ENCODE peak calls at places on chromosomes 1 and 21, in ten cellular contexts. V, H, S, O, X, B, N, K, M and Y are unnamed samples.

GRCh38 chr1:219446288-219446687 is 166.6 kb downstream of the ZC3H11B start:
- DNase-seq in V (no peak), S (no peak), M (no peak), H (no peak), X (no peak), O (no peak), B (peak), K (no peak), N (no peak), Y (no peak)

GRCh38 chr1:166730299-166730888 is 108.9 kb upstream of the POGK start:
- DNase-seq in M (no peak), O (peak), H (no peak), X (no peak), K (no peak), N (no peak), B (peak), S (no peak), V (no peak), Y (no peak)

GRCh38 chr1:205313681-205314308 is 7.8 kb downstream of the NUAK2 start:
- DNase-seq in S (peak), N (peak), K (peak), V (peak), B (no peak), H (peak), O (no peak), M (peak), X (no peak), Y (peak)

GRCh38 chr1:90970208-90970607 is 51.6 kb downstream of the ZNF644 start:
- DNase-seq in K (no peak), S (no peak), V (no peak), N (no peak), M (no peak), X (no peak), H (no peak), B (no peak), O (no peak), Y (no peak)

GRCh38 chr1:172451002-172451443 is 7.2 kb upstream of the PIGC start:
- DNase-seq in S (no peak), N (no peak), X (no peak), M (no peak), B (peak), O (no peak), K (no peak), H (no peak), V (no peak), Y (no peak)

GRCh38 chr1:66354311-66354922 is 179.5 kb upstream of the SGIP1 start:
- DNase-seq in V (no peak), S (no peak), B (no peak), M (no peak), K (no peak), H (no peak), O (no peak), X (no peak), N (no peak), Y (no peak)

GRCh38 chr1:229699613-229700242 is 73.7 kb downstream of the URB2 start:
- DNase-seq in H (no peak), B (no peak), M (no peak), O (no peak), N (no peak), S (no peak), V (no peak), K (no peak), X (no peak), Y (no peak)

GRCh38 chr1:28246427-28246832 is 10.5 kb downstream of the ATP5IF1 start:
- DNase-seq in B (peak), N (no peak), V (no peak), S (no peak), H (no peak), X (no peak), M (no peak), O (no peak), K (peak), Y (no peak)

GRCh38 chr1:235199441-235199840 is 38.4 kb upstream of the RBM34 start:
- DNase-seq in H (no peak), O (no peak), X (peak), V (no peak), B (no peak), S (no peak), N (peak), M (no peak), K (no peak), Y (no peak)
- TF ChIP-seq CTCF in H (no peak), O (peak), X (peak), V (peak), B (no peak), S (peak), N (peak), M (peak), K (no peak), Y (no peak)

GRCh38 chr21:34517491-34518245 is 5.7 kb upstream of the KCNE1 start:
- DNase-seq in O (no peak), V (no peak), N (no peak), H (no peak), M (no peak), S (no peak), K (no peak), B (peak), X (no peak), Y (no peak)
- TF ChIP-seq CTCF in O (peak), V (peak), N (peak), H (no peak), M (no peak), S (peak), K (no peak), B (peak), X (no peak), Y (no peak)

GRCh38 chr1:2132222-2133038 is 62.1 kb downstream of the FAAP20 start:
- DNase-seq in K (peak), V (no peak), X (peak), O (peak), B (peak), S (no peak), M (peak), H (peak), N (peak), Y (no peak)
- TF ChIP-seq CTCF in K (no peak), V (peak), X (no peak), O (peak), B (peak), S (peak), M (peak), H (peak), N (peak), Y (no peak)

DNA sequence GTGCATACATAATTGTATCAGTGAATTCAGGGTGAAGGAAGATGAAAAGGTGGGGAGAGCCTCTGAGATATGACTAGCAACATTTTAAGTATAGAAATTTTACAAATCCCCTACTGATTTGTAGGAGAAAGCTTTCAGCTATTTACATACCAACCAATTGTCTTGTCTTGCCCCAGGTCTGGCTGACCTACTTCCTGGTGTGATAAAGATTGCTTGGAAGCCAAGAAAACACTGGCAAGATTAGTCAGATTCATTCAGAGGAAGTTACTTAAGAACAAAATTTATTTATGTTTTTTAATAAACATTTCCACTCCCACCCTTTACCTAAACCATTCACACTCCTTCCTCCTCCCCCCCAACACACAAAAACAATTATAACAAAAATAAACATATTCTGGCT is 17.5 kb downstream of the PTGS2 start:
- DNase-seq in K (no peak), H (no peak), X (peak), S (no peak), O (no peak), B (peak), M (no peak), N (no peak), V (no peak), Y (no peak)
- TF ChIP-seq CTCF in K (no peak), H (no peak), X (no peak), S (no peak), O (no peak), B (no peak), M (no peak), N (no peak), V (no peak), Y (no peak)

GRCh38 chr1:174413632-174414031 is 34.1 kb upstream of the GPR52 start:
- DNase-seq in S (no peak), N (no peak), M (no peak), V (no peak), X (no peak), B (no peak), O (no peak), K (no peak), H (no peak), Y (no peak)
- TF ChIP-seq CTCF in S (no peak), N (peak), M (no peak), V (peak), X (no peak), B (peak), O (peak), K (no peak), H (no peak), Y (no peak)

DNA sequence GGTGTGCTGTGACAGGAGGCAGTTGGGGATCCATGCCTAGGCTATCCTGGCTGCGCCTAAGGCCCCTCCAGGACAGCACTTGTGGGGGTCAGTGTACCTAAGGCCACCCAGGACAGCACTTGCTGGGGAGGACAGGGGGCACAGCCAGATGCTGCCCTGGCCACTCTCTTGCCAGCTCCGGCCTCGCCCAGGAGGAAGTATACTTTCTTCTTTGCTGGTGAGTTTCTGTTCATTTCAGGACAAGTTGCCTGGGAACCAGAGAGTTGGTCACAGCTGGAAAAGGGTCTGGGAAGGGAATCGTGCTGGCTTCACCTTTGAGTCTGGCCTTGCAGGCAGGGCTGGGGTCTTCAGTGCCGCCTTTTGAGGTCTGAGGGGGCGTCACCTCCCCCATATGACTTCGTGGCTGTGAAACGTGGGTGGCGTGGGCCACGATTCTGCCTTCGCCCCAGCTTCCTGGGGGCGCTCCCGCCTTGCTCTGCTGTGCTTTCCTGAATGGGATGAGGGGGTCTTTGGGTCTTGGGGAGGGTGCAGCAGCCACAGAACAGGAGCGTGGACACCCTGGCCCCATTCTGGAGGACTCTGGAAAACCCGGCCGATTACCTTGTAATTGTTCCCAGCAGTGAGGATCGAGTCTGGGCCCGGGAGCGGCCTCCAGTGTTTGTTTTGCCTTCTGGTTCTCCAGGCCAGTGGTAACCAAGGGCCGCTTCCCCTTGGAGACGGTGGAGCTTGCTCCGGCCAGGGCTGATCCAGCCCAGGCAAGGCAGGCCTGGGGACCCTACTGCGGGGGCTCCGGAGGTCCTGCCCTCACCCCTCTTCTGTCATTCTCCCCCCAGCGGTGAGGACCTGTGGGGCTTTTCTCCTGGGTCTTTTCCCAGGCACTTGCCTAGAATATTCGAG is 45.9 kb downstream of the SPSB1 start:
- DNase-seq in X (no peak), S (no peak), H (peak), N (no peak), V (no peak), B (no peak), O (no peak), M (no peak), K (no peak), Y (no peak)
- TF ChIP-seq CTCF in X (no peak), S (no peak), H (no peak), N (no peak), V (no peak), B (no peak), O (no peak), M (no peak), K (no peak), Y (no peak)

DNA sequence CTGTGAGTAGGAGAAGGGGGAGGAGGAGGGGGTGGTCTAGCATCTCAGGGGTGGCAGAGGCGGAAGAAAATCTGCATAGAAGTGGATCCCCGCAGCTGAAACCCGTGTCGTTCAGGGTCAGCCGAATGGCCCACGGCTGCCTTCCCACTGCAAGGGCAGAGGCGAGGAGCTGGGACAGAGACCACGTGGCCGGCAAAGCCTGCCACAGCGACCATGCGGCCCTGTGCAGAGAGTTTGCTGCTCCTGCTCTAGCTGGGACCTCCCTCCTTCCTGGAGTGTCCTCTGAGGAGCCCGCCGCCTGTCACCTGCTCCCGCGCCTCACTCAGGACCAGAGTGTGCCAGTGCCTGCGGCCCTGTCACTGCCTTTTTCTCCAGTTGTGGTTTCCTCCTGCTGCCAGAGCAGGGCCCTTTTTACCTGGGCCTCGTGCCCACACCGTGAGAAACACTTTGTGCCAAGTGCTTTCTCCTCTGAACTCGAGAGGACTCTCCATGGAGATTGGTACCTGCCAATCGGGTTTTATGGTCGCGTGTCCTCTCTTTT is 5.4 kb upstream of the TRPM2 start:
- DNase-seq in K (no peak), V (no peak), O (no peak), N (no peak), S (no peak), B (no peak), X (no peak), H (no peak), M (no peak), Y (no peak)
- TF ChIP-seq CTCF in K (no peak), V (no peak), O (no peak), N (no peak), S (no peak), B (no peak), X (no peak), H (no peak), M (no peak), Y (no peak)